ENCODE peak calls at places on chromosomes 11 and 22, in four cellular contexts. G is lung microvascular endothelial cell, K is prostate gland, T is AG09309. M is an unnamed sample.

GRCh38 chr11:58905141-58905715 is 34.1 kb upstream of the GLYATL1 start:
- DNase-seq in G (peak; percentile 6), K (peak; percentile 15), T (no peak), M (no peak)

GRCh38 chr22:39454385-39454871 is 2.4 kb upstream of the MGAT3 start:
- DNase-seq in G (no peak), K (no peak), T (no peak), M (peak; percentile 30)

GRCh38 chr11:2883717-2884423 is 1.7 kb downstream of the CDKN1C start:
- DNase-seq in G (peak; percentile 67), K (no peak), T (no peak), M (peak; percentile 17)

GRCh38 chr22:35961480-35961902 is 67.1 kb downstream of the RBFOX2 start:
- DNase-seq in G (peak; percentile 98), K (no peak), T (no peak), M (no peak)

GRCh38 chr22:36291831-36292740 is 39.2 kb downstream of the APOL1 start:
- DNase-seq in G (no peak), K (no peak), T (no peak), M (no peak)

GRCh38 chr22:26892401-26893033 is 235.1 kb downstream of the MIAT start:
- DNase-seq in G (no peak), K (no peak), T (no peak), M (no peak)

GRCh38 chr11:36793542-36793926 is 195.5 kb upstream of the RAG2 start:
- DNase-seq in G (no peak), K (no peak), T (no peak), M (peak; percentile 34)

GRCh38 chr11:132858203-132858602 is 674.1 kb downstream of the OPCML start:
- DNase-seq in G (no peak), K (no peak), T (no peak), M (peak; percentile 38)

GRCh38 chr22:39941661-39942060 is 18.5 kb upstream of the TMA7B start:
- DNase-seq in G (no peak), K (no peak), T (no peak), M (no peak)

GRCh38 chr22:41831828-41832552 is 915 bp upstream of the SREBF2 start:
- DNase-seq in G (peak; percentile 20), K (no peak), T (no peak), M (no peak)

GRCh38 chr11:96875772-96876171 is 486.0 kb downstream of the JRKL start:
- DNase-seq in G (no peak), K (no peak), T (no peak), M (no peak)

GRCh38 chr22:49305215-49305965 is 522.3 kb downstream of the BRD1 start:
- DNase-seq in G (peak; percentile 54), K (peak; percentile 29), T (no peak), M (peak; percentile 66)

GRCh38 chr22:36435516-36436415 is 45.7 kb downstream of the TXN2 start:
- DNase-seq in G (no peak), K (peak; percentile 38), T (no peak), M (no peak)

GRCh38 chr11:2802389-2803185 is 83.0 kb downstream of the CDKN1C start:
- DNase-seq in G (no peak), K (no peak), T (no peak), M (no peak)

GRCh38 chr22:25475554-25476022 is 88.9 kb upstream of the GRK3 start:
- DNase-seq in G (peak; percentile 63), K (peak; percentile 51), T (no peak), M (no peak)

GRCh38 chr11:21104641-21105040 is 435.3 kb downstream of the NELL1 start:
- DNase-seq in G (no peak), K (no peak), T (no peak), M (no peak)

GRCh38 chr11:131025020-131025419 is 108.7 kb upstream of the SNX19 start:
- DNase-seq in G (peak; percentile 6), K (no peak), T (peak; percentile 45), M (peak; percentile 20)

GRCh38 chr11:2929880-2930704 is 872 bp upstream of the PHLDA2 start:
- DNase-seq in G (peak; percentile 29), K (peak; percentile 69), T (no peak), M (no peak)

GRCh38 chr11:79413258-79413657 is 27.6 kb downstream of the TENM4 start:
- DNase-seq in G (no peak), K (no peak), T (peak; percentile 77), M (peak; percentile 69)

GRCh38 chr11:65479184-65480145 is 19.4 kb upstream of the MALAT1 start:
- DNase-seq in G (peak; percentile 56), K (peak; percentile 79), T (peak; percentile 96), M (peak; percentile 71)

GRCh38 chr22:20783844-20784723 is 10.2 kb downstream of the SERPIND1 start:
- DNase-seq in G (peak; percentile 73), K (peak; percentile 55), T (no peak), M (peak; percentile 84)

GRCh38 chr11:2725367-2726300 is 25.8 kb upstream of the KCNQ1OT1 start:
- DNase-seq in G (no peak), K (no peak), T (no peak), M (no peak)

GRCh38 chr11:57340228-57340627 is 2.1 kb downstream of the P2RX3 start:
- DNase-seq in G (peak; percentile 43), K (no peak), T (no peak), M (peak; percentile 52)

GRCh38 chr22:39306456-39307361 is 12.7 kb downstream of the RPL3 start:
- DNase-seq in G (peak; percentile 69), K (no peak), T (no peak), M (no peak)